ENCODE peak calls at places on chromosomes 4 and X, in four cellular contexts. Y is choroid plexus epithelial cell, K is HFFc6, O is RWPE1. P is an unnamed sample.

GRCh38 chr4:183580370-183580769 is 75.5 kb downstream of the ING2 start:
- DNase-seq in Y (no peak), K (no peak), O (no peak), P (no peak)

GRCh38 chrX:10679387-10679786 is 59.0 kb upstream of the MID1 start:
- DNase-seq in Y (no peak), K (no peak), O (no peak), P (no peak)

GRCh38 chr4:96646146-96646545 is 806.3 kb downstream of the PDHA2 start:
- DNase-seq in Y (peak), K (no peak), O (no peak), P (no peak)

GRCh38 chr4:12933760-12934221 is 550.3 kb downstream of the RAB28 start:
- DNase-seq in Y (no peak), K (no peak), O (no peak), P (no peak)

GRCh38 chrX:51641421-51642021 is 22.8 kb upstream of the CENPVL3 start:
- DNase-seq in Y (peak), K (peak), O (peak), P (peak)

GRCh38 chr4:75248770-75249467 is 265.3 kb downstream of the RCHY1 start:
- DNase-seq in Y (no peak), K (no peak), O (peak), P (no peak)

GRCh38 chr4:104815593-104816156 is 321.0 kb upstream of the CXXC4 start:
- DNase-seq in Y (no peak), K (no peak), O (no peak), P (no peak)

GRCh38 chr4:88672987-88673386 is 24.6 kb downstream of the NAP1L5 start:
- DNase-seq in Y (peak), K (peak), O (no peak), P (peak)

GRCh38 chrX:114924846-114925245 is 92.6 kb downstream of the IL13RA2 start:
- DNase-seq in Y (peak), K (peak), O (no peak), P (no peak)

GRCh38 chrX:40176256-40176978 is 78.7 kb upstream of the BCOR start:
- DNase-seq in Y (peak), K (peak), O (no peak), P (peak)

GRCh38 chrX:147376601-147377387 is 534.9 kb upstream of the FMR1 start:
- DNase-seq in Y (no peak), K (no peak), O (no peak), P (no peak)

GRCh38 chr4:87057835-87058234 is 123.0 kb downstream of the AFF1 start:
- DNase-seq in Y (peak), K (peak), O (no peak), P (no peak)

GRCh38 chrX:72128881-72129280 is 2.8 kb downstream of the RTL5 start:
- DNase-seq in Y (peak), K (no peak), O (no peak), P (no peak)

GRCh38 chr4:2535386-2536192 is 858 bp upstream of the FAM193A start:
- DNase-seq in Y (peak), K (no peak), O (no peak), P (peak)

GRCh38 chr4:139593091-139593564 is 37.1 kb upstream of the SETD7 start:
- DNase-seq in Y (peak), K (peak), O (no peak), P (no peak)

GRCh38 chr4:168766537-168767316 is 243.3 kb downstream of the CBR4 start:
- DNase-seq in Y (peak), K (peak), O (no peak), P (no peak)

GRCh38 chr4:1326751-1327525 is 20.1 kb upstream of the UVSSA start:
- DNase-seq in Y (no peak), K (no peak), O (no peak), P (no peak)

GRCh38 chr4:80070880-80071620 is 2.0 kb downstream of the ANTXR2 start:
- DNase-seq in Y (peak), K (no peak), O (no peak), P (no peak)

GRCh38 chrX:29478336-29479069 is 736.9 kb upstream of the MAGEB2 start:
- DNase-seq in Y (peak), K (peak), O (peak), P (peak)

GRCh38 chr4:74418063-74418670 is 26.8 kb upstream of the AREG start:
- DNase-seq in Y (peak), K (peak), O (peak), P (no peak)

GRCh38 chr4:73690051-73690744 is 50.2 kb upstream of the CXCL8 start:
- DNase-seq in Y (peak), K (peak), O (no peak), P (no peak)

GRCh38 chr4:40349561-40350198 is 14.5 kb downstream of the CHRNA9 start:
- DNase-seq in Y (peak), K (peak), O (no peak), P (no peak)

GRCh38 chr4:140037353-140038030 is 116.5 kb downstream of the MAML3 start:
- DNase-seq in Y (peak), K (peak), O (peak), P (no peak)

GRCh38 chr4:139789096-139789495 is 123.5 kb downstream of the MGST2 start:
- DNase-seq in Y (no peak), K (no peak), O (no peak), P (no peak)

GRCh38 chrX:80817002-80817401 is 7.3 kb upstream of the BRWD3 start:
- DNase-seq in Y (peak), K (no peak), O (no peak), P (no peak)

GRCh38 chrX:122739770-122740169 is 444.3 kb upstream of the GRIA3 start:
- DNase-seq in Y (peak), K (peak), O (no peak), P (no peak)

GRCh38 chr4:6732441-6733357 is 16.7 kb downstream of the BLOC1S4 start:
- DNase-seq in Y (peak), K (peak), O (peak), P (no peak)

DNA sequence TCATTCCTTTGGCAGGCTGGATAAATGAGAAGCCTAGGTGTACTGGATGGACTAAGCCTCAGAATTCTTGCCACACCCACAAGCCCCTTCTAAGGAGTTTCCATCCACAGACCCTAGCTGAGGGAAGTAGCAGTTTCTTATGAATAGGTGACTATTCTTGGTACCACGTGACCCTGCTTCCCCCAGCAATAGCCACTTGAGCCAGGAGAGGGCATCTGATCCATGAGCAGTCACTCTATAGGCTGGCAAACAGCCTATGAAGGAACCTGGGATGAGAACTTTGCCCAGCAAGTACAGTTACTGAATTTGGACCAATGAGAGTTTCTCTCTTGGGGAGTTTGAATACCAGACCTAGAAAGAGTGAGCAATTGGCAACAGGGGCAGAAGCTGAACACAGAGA is 84.0 kb downstream of the RTL9 start:
- DNase-seq in Y (peak), K (peak), O (peak), P (no peak)
- TF ChIP-seq CTCF in Y (peak), K (peak), O (no peak), P (no peak)

DNA sequence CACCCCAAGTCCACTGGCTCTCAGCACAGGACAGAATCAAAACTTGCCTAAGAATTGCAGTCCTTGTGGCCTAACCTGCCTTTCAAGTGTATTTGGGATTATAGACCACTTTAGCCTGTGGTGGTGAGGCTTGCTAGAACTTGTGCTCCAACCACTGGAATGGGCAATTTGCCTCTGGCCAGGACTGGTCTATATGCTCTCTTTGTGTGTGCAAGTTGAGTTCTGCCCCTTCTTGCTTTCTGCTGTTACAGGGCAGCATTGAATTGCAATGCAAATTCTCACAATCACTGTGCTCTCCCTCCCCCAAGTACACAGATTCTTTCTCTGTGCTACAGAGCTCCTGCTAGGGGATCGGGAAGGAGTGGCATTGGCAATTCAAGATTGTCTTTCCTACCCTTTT is 233.6 kb upstream of the DIPK2B start:
- DNase-seq in Y (no peak), K (no peak), O (peak), P (no peak)
- TF ChIP-seq CTCF in Y (no peak), K (no peak), O (no peak), P (no peak)

GRCh38 chr4:107519057-107519456 is 201.0 kb downstream of the PAPSS1 start:
- DNase-seq in Y (peak), K (peak), O (peak), P (no peak)
- TF ChIP-seq CTCF in Y (peak), K (peak), O (peak), P (peak)

GRCh38 chr4:178598672-178599071 is 1156.4 kb upstream of the AGA start:
- DNase-seq in Y (no peak), K (no peak), O (no peak), P (no peak)

GRCh38 chr4:178602833-178603232 is 1160.6 kb upstream of the AGA start:
- DNase-seq in Y (peak), K (no peak), O (no peak), P (no peak)

GRCh38 chr4:178599521-178599920 is 1157.3 kb upstream of the AGA start:
- DNase-seq in Y (no peak), K (no peak), O (no peak), P (no peak)
- TF ChIP-seq CTCF in Y (no peak), K (no peak), O (peak), P (no peak)

GRCh38 chr4:20698382-20698781 is 1.9 kb upstream of the PACRGL start:
- DNase-seq in Y (peak), K (peak), O (no peak), P (no peak)
- TF ChIP-seq CTCF in Y (no peak), K (no peak), O (no peak), P (no peak)

DNA sequence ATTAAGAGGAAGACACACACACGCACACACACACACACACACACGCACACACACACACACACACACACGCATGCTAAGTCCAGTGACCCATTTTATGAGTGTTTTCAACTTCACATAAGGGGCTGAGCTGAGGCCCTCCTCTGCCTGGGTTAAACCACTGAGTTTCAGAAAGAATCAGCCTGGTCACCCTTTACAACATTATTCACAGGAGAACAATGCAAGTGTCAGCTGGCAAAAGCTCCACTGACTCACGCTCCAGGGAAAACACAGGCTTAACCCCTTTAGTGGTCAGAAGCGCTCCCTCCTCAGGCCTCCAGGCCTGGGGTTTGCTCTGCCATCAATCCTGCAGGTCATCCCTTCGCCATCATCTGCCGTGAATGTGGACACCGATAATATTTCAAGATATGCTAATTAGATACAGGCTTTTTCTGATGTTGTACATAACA is 46.9 kb downstream of the ACOX3 start:
- DNase-seq in Y (peak), K (peak), O (peak), P (no peak)
- TF ChIP-seq CTCF in Y (peak), K (peak), O (no peak), P (no peak)

GRCh38 chrX:33324099-33324498 is 112.8 kb upstream of the DMD start:
- DNase-seq in Y (no peak), K (no peak), O (no peak), P (no peak)
- TF ChIP-seq CTCF in Y (no peak), K (peak), O (no peak), P (no peak)

DNA sequence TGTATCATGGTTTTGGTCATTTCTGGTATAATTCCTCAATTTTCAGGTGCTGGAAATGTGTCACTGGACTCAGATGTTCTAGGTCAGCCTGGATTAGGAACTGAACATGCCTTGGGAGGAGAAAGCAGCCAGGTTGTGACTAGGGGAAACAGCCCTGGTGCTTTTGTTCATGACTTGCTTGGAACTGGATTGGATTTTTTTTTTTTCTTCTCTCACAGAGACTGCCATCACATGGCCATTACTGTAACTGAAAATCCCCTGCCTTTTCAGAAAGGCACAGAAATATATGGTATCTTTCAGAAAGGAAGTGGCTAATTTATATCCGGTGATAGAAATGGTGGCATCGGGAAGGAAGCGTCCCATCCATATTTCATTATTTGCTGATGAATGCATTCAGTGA is 34.6 kb downstream of the SEPTIN11 start:
- DNase-seq in Y (peak), K (peak), O (no peak), P (peak)
- TF ChIP-seq CTCF in Y (peak), K (peak), O (no peak), P (peak)

DNA sequence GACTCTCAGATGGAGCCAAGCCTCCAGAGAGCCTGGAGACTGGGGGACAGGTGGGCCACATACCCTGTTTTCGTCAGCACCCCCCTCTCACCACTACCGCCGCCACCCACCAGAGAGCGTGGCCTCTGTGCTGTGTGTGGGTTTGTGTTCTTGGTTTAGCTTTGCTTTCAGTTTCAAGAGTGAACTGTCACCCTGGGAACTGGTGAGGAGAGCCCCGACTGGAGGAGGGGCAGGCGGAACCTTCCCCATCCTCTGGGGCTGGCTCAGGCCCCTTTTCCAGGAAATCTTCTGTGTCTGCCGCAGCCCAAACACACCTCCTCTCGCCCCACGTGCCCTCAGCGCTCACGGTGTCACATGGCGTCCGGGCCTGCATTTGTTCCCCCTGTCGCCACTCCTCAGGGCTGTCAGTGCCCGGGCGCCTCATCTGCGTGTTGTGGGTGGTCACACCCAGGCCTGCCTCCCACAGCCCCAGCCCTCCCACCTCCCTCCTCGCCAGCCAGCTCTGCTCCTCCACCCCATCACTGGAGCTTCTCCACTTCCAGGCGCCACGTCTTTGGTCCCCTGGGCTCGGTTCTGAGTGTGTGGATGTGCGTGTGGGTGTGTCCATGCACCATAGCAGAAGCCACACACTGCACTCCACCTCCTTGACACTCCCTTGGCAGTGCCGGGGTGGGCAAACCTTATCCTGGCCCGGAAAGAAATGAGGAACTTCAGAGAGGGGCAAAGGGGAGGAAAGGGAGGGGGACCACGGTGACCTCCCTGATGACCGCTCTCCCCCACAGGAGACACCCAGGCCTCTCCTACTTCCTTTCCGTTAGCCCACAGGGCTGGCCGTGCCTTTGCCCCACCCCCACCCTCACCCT is 27.8 kb downstream of the ELF4 start:
- DNase-seq in Y (peak), K (no peak), O (no peak), P (peak)
- TF ChIP-seq CTCF in Y (peak), K (no peak), O (no peak), P (peak)

DNA sequence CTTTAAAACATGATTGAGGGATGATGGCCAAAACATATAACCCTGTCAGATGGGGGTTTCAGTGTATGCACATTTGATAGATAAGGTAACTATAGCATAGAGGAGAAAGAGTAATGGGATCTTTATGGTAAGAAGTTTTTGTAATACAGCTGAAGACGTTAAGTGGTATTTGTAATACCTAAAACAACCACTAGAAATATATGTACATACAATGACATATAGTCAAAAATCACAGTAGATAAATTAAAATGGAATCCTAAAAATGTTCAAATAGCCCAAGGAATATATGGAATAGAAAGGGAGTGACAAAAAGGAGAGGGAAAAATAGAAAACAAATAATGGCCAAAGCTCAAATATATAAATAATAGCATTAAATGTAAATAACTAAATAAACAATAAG is 371.3 kb upstream of the FSTL5 start:
- DNase-seq in Y (no peak), K (no peak), O (no peak), P (no peak)
- TF ChIP-seq CTCF in Y (no peak), K (peak), O (no peak), P (no peak)

P was measured in GM10248.